ENCODE peak calls at places on chromosomes 3 and 15, in nine cellular contexts. K, V, I, X, F, L, Z, A and P are unnamed samples.

GRCh38 chr3:55296035-55296434 is 191.1 kb downstream of the WNT5A start:
- DNase-seq in K (no peak), V (no peak), I (no peak), X (no peak), F (peak; percentile 80), L (no peak), Z (no peak), A (no peak), P (no peak)

GRCh38 chr15:31346367-31347066 is 19.9 kb downstream of the KLF13 start:
- DNase-seq in K (no peak), V (peak; percentile 82), I (peak; percentile 53), X (peak; percentile 33), F (no peak), L (peak; percentile 54), Z (no peak), A (no peak), P (no peak)

GRCh38 chr15:49315543-49315942 is 107.5 kb upstream of the FGF7 start:
- DNase-seq in K (no peak), V (no peak), I (no peak), X (no peak), F (no peak), L (no peak), Z (no peak), A (no peak), P (peak; percentile 59)

GRCh38 chr3:126550488-126551051 is 8.2 kb downstream of the C3orf22 start:
- DNase-seq in K (no peak), V (peak; percentile 54), I (peak; percentile 28), X (peak; percentile 26), F (no peak), L (peak; percentile 48), Z (no peak), A (peak; percentile 11), P (peak; percentile 37)

GRCh38 chr3:139123377-139124095 is 78.8 kb upstream of the PRR23C start:
- DNase-seq in K (no peak), V (no peak), I (no peak), X (no peak), F (no peak), L (no peak), Z (no peak), A (peak; percentile 16), P (peak; percentile 31)

GRCh38 chr3:195151866-195152526 is 119.0 kb downstream of the XXYLT1 start:
- DNase-seq in K (peak; percentile 50), V (no peak), I (no peak), X (no peak), F (peak; percentile 92), L (no peak), Z (peak; percentile 51), A (no peak), P (peak; percentile 40)

GRCh38 chr3:12556243-12556722 is 604 bp upstream of the MKRN2 start:
- DNase-seq in K (no peak), V (no peak), I (no peak), X (no peak), F (no peak), L (no peak), Z (no peak), A (peak; percentile 22), P (no peak)

GRCh38 chr15:69305933-69306568 is 7.3 kb downstream of the PAQR5 start:
- DNase-seq in K (no peak), V (no peak), I (no peak), X (no peak), F (no peak), L (peak; percentile 32), Z (no peak), A (no peak), P (no peak)

GRCh38 chr15:95930659-95931375 is 399.7 kb upstream of the NR2F2 start:
- DNase-seq in K (no peak), V (no peak), I (no peak), X (no peak), F (no peak), L (no peak), Z (no peak), A (no peak), P (no peak)

GRCh38 chr3:27633224-27633545 is 88.9 kb downstream of the EOMES start:
- DNase-seq in K (peak; percentile 3), V (no peak), I (no peak), X (peak; percentile 51), F (peak; percentile 36), L (no peak), Z (no peak), A (no peak), P (no peak)

GRCh38 chr3:177126015-177126773 is 71.1 kb downstream of the TBL1XR1 start:
- DNase-seq in K (no peak), V (no peak), I (no peak), X (no peak), F (peak; percentile 90), L (no peak), Z (no peak), A (no peak), P (no peak)

GRCh38 chr3:61893840-61894566 is 332.6 kb downstream of the PTPRG start:
- DNase-seq in K (no peak), V (no peak), I (no peak), X (no peak), F (no peak), L (no peak), Z (no peak), A (no peak), P (no peak)

GRCh38 chr3:29183346-29184087 is 97.4 kb upstream of the RBMS3 start:
- DNase-seq in K (no peak), V (no peak), I (no peak), X (no peak), F (peak; percentile 93), L (no peak), Z (no peak), A (no peak), P (no peak)

GRCh38 chr3:23885210-23885609 is 31.6 kb downstream of the NKIRAS1 start:
- DNase-seq in K (no peak), V (no peak), I (no peak), X (no peak), F (no peak), L (no peak), Z (no peak), A (no peak), P (no peak)

GRCh38 chr3:184110316-184110725 is 13.5 kb downstream of the HTR3E start:
- DNase-seq in K (peak; percentile 50), V (no peak), I (no peak), X (no peak), F (peak; percentile 79), L (no peak), Z (no peak), A (no peak), P (peak; percentile 57)

GRCh38 chr3:17670749-17671148 is 71.7 kb downstream of the TBC1D5 start:
- DNase-seq in K (no peak), V (no peak), I (no peak), X (no peak), F (no peak), L (no peak), Z (no peak), A (no peak), P (no peak)

GRCh38 chr3:71601811-71602210 is 18.3 kb upstream of the FOXP1 start:
- DNase-seq in K (no peak), V (no peak), I (no peak), X (no peak), F (peak; percentile 69), L (no peak), Z (no peak), A (no peak), P (no peak)

GRCh38 chr3:52194541-52195296 is 3.2 kb upstream of the ALAS1 start:
- DNase-seq in K (no peak), V (no peak), I (no peak), X (peak; percentile 79), F (peak; percentile 72), L (peak; percentile 89), Z (peak; percentile 59), A (peak; percentile 64), P (no peak)

GRCh38 chr3:35635407-35635806 is 3.9 kb upstream of the ARPP21 start:
- DNase-seq in K (no peak), V (no peak), I (no peak), X (no peak), F (no peak), L (no peak), Z (no peak), A (no peak), P (no peak)

DNA sequence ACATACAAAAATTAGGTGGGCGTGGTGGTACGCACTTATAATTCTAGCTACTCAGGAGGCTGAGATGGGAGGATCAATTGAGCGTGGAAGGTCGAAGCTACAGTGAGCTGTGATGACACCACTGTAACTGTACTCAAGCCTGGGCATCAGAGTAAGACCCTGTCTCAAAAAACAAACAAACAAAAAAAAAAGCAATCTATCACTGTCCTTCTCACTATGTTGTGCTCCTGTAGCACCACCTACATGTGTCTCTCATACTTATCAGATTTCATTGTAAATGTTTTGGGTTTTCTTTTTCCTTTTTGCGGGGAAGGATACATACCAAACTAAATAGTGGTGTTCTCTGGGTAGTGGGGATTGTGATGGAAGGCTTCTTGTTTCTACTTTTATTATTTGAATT is 14.8 kb downstream of the FANCD2 start:
- DNase-seq in K (no peak), V (no peak), I (no peak), X (no peak), F (no peak), L (no peak), Z (no peak), A (no peak), P (no peak)
- TF ChIP-seq CTCF in K (peak; percentile 18), V (no peak), I (no peak), X (no peak), F (no peak), L (no peak), Z (no peak), A (no peak), P (no peak)

GRCh38 chr15:62505761-62506160 is 340.7 kb upstream of the C2CD4B start:
- DNase-seq in K (no peak), V (no peak), I (no peak), X (no peak), F (no peak), L (no peak), Z (no peak), A (no peak), P (peak; percentile 19)
- H3K4me1 ChIP-seq in K (peaks cover 87% of the 10 kb centered on the region), V (no peaks in the 10 kb centered on the region), I (no peaks in the 10 kb centered on the region), X (peaks cover 10% of the 10 kb centered on the region), F (peaks cover 24% of the 10 kb centered on the region), L (peaks cover 18% of the 10 kb centered on the region), Z (peaks cover 38% of the 10 kb centered on the region), A (no peaks in the 10 kb centered on the region), P (peaks cover 13% of the 10 kb centered on the region)

DNA sequence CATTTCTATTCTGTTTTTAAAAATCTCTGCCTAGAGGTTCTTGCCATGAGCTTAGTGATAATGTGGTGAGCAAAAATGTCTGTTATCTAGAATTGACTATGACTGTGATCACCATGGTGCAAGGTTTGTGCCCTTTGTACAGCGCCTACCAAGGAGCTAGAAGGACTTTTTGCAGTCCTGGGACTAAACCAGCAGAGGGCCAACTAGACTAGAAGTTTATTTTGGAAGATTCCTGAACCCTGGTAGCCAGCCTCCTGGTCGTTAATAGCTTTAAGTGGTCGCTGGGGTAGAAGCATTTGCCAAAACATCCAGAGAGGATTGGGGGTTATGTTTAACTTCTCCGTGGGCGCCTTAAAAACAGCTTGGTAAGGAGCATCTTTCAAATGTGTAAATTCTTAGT is 7.8 kb downstream of the SCG5 start:
- DNase-seq in K (peak; percentile 63), V (no peak), I (no peak), X (no peak), F (peak; percentile 39), L (no peak), Z (peak; percentile 30), A (no peak), P (peak; percentile 71)
- TF ChIP-seq CTCF in K (peak; percentile 53), V (no peak), I (no peak), X (peak; percentile 12), F (peak; percentile 53), L (no peak), Z (peak; percentile 31), A (no peak), P (peak; percentile 75)

GRCh38 chr3:156694536-156694935 is 20.1 kb downstream of the TIPARP start:
- DNase-seq in K (no peak), V (no peak), I (no peak), X (no peak), F (peak; percentile 76), L (no peak), Z (no peak), A (no peak), P (no peak)
- H3K4me1 ChIP-seq in K (peaks cover 16% of the 10 kb centered on the region), V (peaks cover 16% of the 10 kb centered on the region), I (no peaks in the 10 kb centered on the region), X (peaks cover 16% of the 10 kb centered on the region), F (peaks cover 22% of the 10 kb centered on the region), L (peaks cover 30% of the 10 kb centered on the region), Z (peaks cover 32% of the 10 kb centered on the region), A (peaks cover 8% of the 10 kb centered on the region), P (peaks cover 7% of the 10 kb centered on the region)